ENCODE peak calls at places on chromosomes 6 and 20, in six cellular contexts. J, I, M, H, B and L are unnamed samples.

GRCh38 chr6:158633127-158633526 is 11.4 kb downstream of the DYNLT1 start:
- DNase-seq in B (no peak), H (no peak), J (no peak), I (no peak), M (no peak), L (no peak)

GRCh38 chr6:139732451-139732850 is 358.0 kb upstream of the CITED2 start:
- DNase-seq in M (no peak), I (no peak), H (no peak), B (no peak), J (no peak), L (peak; percentile 69)

GRCh38 chr6:83708970-83709747 is at the start of gene SNAP91:
- DNase-seq in J (peak; percentile 77), I (peak; percentile 9), B (peak; percentile 92), H (no peak), M (peak; percentile 92), L (no peak)

GRCh38 chr20:32522525-32522774 is 62.7 kb downstream of the NOL4L start:
- DNase-seq in H (no peak), J (no peak), M (peak; percentile 86), I (peak; percentile 62), B (no peak), L (no peak)

GRCh38 chr20:4973330-4974097 is 27.8 kb downstream of the SLC23A2 start:
- DNase-seq in J (no peak), I (no peak), M (no peak), B (no peak), H (no peak), L (no peak)

GRCh38 chr6:12331474-12331873 is 41.3 kb downstream of the EDN1 start:
- DNase-seq in M (no peak), B (no peak), H (no peak), I (no peak), J (no peak), L (no peak)

GRCh38 chr20:50055524-50056083 is 57.3 kb downstream of the UBE2V1 start:
- DNase-seq in I (peak; percentile 60), M (no peak), B (no peak), H (no peak), J (no peak), L (no peak)

GRCh38 chr20:6877633-6878032 is 110.1 kb downstream of the BMP2 start:
- DNase-seq in H (no peak), I (no peak), M (no peak), B (no peak), J (no peak), L (no peak)

GRCh38 chr6:43740961-43741764 is 28.8 kb upstream of the VEGFA start:
- DNase-seq in H (no peak), I (no peak), J (no peak), M (no peak), B (no peak), L (no peak)

GRCh38 chr6:138925806-138926205 is 62.2 kb downstream of the REPS1 start:
- DNase-seq in I (no peak), J (no peak), B (no peak), H (no peak), M (no peak), L (no peak)

GRCh38 chr20:64109831-64110391 is 2.5 kb upstream of the NPBWR2 start:
- DNase-seq in J (no peak), M (peak; percentile 31), B (no peak), H (no peak), I (no peak), L (no peak)

GRCh38 chr6:110613356-110613755 is 136.9 kb upstream of the SLC22A16 start:
- DNase-seq in J (no peak), B (no peak), M (no peak), I (no peak), H (no peak), L (no peak)

GRCh38 chr6:29702519-29703103 is 20.6 kb upstream of the HLA-F start:
- DNase-seq in H (peak; percentile 45), B (peak; percentile 65), J (peak; percentile 93), M (peak; percentile 79), I (peak; percentile 53), L (no peak)

GRCh38 chr6:163955131-163955530 is 540.6 kb downstream of the QKI start:
- DNase-seq in B (no peak), M (no peak), H (no peak), J (no peak), I (peak; percentile 75), L (no peak)

GRCh38 chr20:13006825-13007224 is 1.9 kb upstream of the SPTLC3 start:
- DNase-seq in H (no peak), J (no peak), M (no peak), I (no peak), B (no peak), L (no peak)

GRCh38 chr20:61845276-61845675 is 220.4 kb downstream of the TAF4 start:
- DNase-seq in M (no peak), B (no peak), J (no peak), H (no peak), I (no peak), L (no peak)

GRCh38 chr6:3325210-3325609 is 66.5 kb downstream of the PSMG4 start:
- DNase-seq in B (no peak), H (no peak), I (peak; percentile 11), M (no peak), J (no peak), L (no peak)

GRCh38 chr6:2480267-2480966 is 235.0 kb upstream of the GMDS start:
- DNase-seq in I (no peak), J (no peak), H (no peak), B (no peak), M (no peak), L (no peak)

GRCh38 chr20:33418033-33418432 is 16.7 kb upstream of the CDK5RAP1 start:
- DNase-seq in M (no peak), H (no peak), J (no peak), I (no peak), B (no peak), L (no peak)

GRCh38 chr6:11224252-11224965 is 8.1 kb downstream of the NEDD9 start:
- DNase-seq in H (no peak), M (no peak), J (no peak), I (no peak), B (no peak), L (no peak)

GRCh38 chr6:124053315-124053714 is 249.7 kb downstream of the NKAIN2 start:
- DNase-seq in H (no peak), I (no peak), J (no peak), M (no peak), B (no peak), L (no peak)

GRCh38 chr20:12414446-12415274 is 497.0 kb downstream of the BTBD3 start:
- DNase-seq in B (peak; percentile 19), J (no peak), H (peak; percentile 25), I (peak; percentile 43), M (peak; percentile 65), L (no peak)

DNA sequence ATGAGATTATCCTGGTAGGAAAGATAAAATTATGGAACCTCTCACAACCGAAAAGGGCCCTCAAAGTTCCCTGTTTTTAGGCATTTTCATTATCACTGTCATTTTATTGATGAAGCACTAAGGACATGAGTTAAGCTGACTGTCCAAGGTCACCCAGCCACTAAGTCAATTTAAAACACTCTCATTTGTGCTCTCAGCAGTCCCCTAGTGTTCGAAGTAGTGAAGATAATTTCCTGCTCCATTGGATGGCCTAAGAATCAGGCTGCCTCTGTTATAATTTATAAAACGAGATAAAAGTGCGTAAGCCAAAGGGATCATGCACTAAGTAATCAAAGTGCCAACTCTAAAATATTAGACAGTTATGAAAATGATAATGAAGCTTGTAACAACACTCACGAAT is 169.1 kb downstream of the KIF16B start:
- DNase-seq in B (no peak), H (no peak), I (no peak), J (no peak), M (no peak), L (no peak)
- H3K9me3 ChIP-seq in B (no peaks in the 10 kb centered on the region), H (no peaks in the 10 kb centered on the region), I (no peaks in the 10 kb centered on the region), J (no peaks in the 10 kb centered on the region), M (no peaks in the 10 kb centered on the region), L (no peaks in the 10 kb centered on the region)

DNA sequence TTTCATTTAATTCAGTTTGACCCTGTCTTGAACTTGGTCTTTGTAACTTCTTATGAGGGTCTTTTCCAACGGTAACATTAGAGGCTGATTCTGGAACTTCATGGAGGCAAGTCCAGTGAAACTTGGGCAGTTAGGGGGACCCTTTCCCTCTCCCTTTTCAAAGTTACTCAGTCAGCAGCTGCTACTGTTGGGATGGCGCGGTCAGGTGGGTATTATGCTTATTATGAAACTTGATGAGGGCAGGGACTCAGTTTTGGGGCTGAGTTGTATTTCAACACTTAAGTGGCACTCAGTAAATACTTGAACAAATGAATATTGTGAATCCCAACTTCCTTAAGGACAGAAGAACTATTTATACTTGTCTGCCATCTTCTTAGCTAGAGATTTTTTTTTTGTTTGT is 20.8 kb downstream of the TOP1 start:
- DNase-seq in H (no peak), M (no peak), J (no peak), I (peak; percentile 56), B (no peak), L (no peak)
- H3K4me1 ChIP-seq in H (peaks cover 54% of the 10 kb centered on the region), M (peaks cover 34% of the 10 kb centered on the region), J (peaks cover 93% of the 10 kb centered on the region), I (peaks cover 34% of the 10 kb centered on the region), B (peaks cover 66% of the 10 kb centered on the region), L (peaks cover 93% of the 10 kb centered on the region)

DNA sequence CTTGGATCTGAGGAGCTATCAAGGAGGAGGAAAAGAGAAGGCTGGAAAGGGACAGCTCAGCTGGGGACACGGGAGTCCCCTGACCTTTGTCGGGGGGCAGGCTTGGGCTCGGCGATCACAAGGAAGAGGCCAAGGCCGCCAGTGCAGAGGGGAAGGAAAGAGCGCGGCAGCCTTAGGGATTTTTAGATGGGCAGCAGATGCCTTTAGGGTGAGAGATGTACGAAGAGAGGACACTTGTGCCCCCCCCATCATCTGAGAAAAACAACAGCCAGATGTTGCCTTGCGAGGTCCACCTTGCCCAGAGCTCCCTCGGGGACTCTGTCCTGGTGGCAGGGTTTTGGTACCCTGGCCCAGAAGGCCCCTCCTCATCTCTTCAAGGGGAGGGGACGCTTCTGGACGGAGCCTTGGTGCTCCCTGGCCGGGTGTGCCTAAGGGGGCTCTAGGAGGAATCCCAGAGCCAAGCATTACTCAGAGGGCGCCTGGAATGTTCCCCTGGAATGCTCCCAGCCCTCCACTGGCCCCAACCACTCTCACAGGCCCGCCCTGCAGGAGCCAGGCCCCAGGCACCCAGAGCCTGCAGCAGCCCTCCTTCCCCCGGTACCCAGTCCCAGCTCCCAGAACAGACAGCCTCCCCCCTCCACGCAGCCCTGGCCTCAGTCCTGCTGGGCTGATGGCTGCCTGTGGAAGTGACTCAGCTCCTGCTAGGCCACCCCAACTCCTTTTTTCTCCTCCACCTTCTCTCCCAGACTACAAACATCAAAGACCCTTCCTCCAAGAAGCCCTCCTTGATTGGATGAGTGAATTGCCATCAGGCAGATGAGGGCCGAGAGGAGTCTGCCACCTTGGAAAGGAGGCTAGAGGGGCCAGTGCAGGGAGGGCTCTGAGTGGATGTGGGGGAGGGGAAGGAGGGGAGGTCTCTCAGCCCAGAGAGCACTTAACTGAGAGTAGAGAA is 1.8 kb downstream of the ADAM33 start:
- DNase-seq in H (no peak), B (no peak), J (no peak), M (no peak), I (peak; percentile 42), L (no peak)
- H3K4me3 ChIP-seq in H (no peak overlapping the region), B (no peak overlapping the region), J (peak overlapping the region; percentile 34), M (no peak overlapping the region), I (no peak overlapping the region), L (no peak overlapping the region)

GRCh38 chr20:55057779-55058415 is 582.5 kb downstream of the DOK5 start:
- DNase-seq in M (peak; percentile 15), B (peak; percentile 3), I (no peak), J (no peak), H (no peak), L (no peak)

GRCh38 chr20:55058938-55059337 is 583.5 kb downstream of the DOK5 start:
- DNase-seq in M (no peak), J (no peak), I (no peak), B (no peak), H (no peak), L (no peak)

GRCh38 chr20:55053389-55053788 is 578.0 kb downstream of the DOK5 start:
- DNase-seq in H (no peak), J (no peak), B (no peak), M (no peak), I (no peak), L (no peak)

GRCh38 chr20:55052464-55052863 is 577.1 kb downstream of the DOK5 start:
- DNase-seq in H (no peak), B (no peak), M (no peak), I (no peak), J (no peak), L (no peak)

GRCh38 chr20:55054443-55054842 is 579.0 kb downstream of the DOK5 start:
- DNase-seq in I (no peak), J (no peak), M (no peak), B (no peak), H (no peak), L (no peak)
- H3K9me3 ChIP-seq in I (no peaks in the 10 kb centered on the region), J (no peaks in the 10 kb centered on the region), M (no peaks in the 10 kb centered on the region), B (no peaks in the 10 kb centered on the region), H (no peaks in the 10 kb centered on the region), L (no peaks in the 10 kb centered on the region)